ENCODE peak calls at places on chromosomes 13 and 19, in six cellular contexts. One of them, this sample, is unnamed.

GRCh38 chr19:11046608-11047354 is 42.5 kb upstream of the LDLR start:
- DNase-seq in neural progenitor cell: no peak
- DNase-seq in psoas muscle: no peak
- DNase-seq in hepatocyte: no peak
- DNase-seq in cardiac muscle cell: no peak
- DNase-seq in mammary epithelial cell: no peak
- DNase-seq in this sample: no peak

GRCh38 chr13:50222569-50223332 is 207.5 kb downstream of the KCNRG start:
- DNase-seq in mammary epithelial cell: peak; percentile 96
- DNase-seq in psoas muscle: peak; percentile 80
- DNase-seq in cardiac muscle cell: peak; percentile 93
- DNase-seq in hepatocyte: peak; percentile 44
- DNase-seq in neural progenitor cell: no peak
- DNase-seq in this sample: peak; percentile 71

GRCh38 chr13:74839656-74840055 is 642.3 kb downstream of the TBC1D4 start:
- DNase-seq in cardiac muscle cell: peak; percentile 4
- DNase-seq in hepatocyte: no peak
- DNase-seq in psoas muscle: no peak
- DNase-seq in neural progenitor cell: no peak
- DNase-seq in mammary epithelial cell: peak; percentile 42
- DNase-seq in this sample: no peak

GRCh38 chr13:45367358-45367757 is 26.4 kb upstream of the TPT1 start:
- DNase-seq in hepatocyte: peak; percentile 80
- DNase-seq in cardiac muscle cell: peak; percentile 65
- DNase-seq in mammary epithelial cell: peak; percentile 99
- DNase-seq in neural progenitor cell: no peak
- DNase-seq in psoas muscle: peak; percentile 56
- DNase-seq in this sample: no peak

GRCh38 chr19:57803594-57804325 is 11.0 kb downstream of the ZNF552 start:
- DNase-seq in psoas muscle: no peak
- DNase-seq in hepatocyte: peak; percentile 61
- DNase-seq in neural progenitor cell: peak; percentile 95
- DNase-seq in mammary epithelial cell: peak; percentile 67
- DNase-seq in cardiac muscle cell: peak; percentile 92
- DNase-seq in this sample: no peak

GRCh38 chr19:13401388-13401787 is 104.9 kb downstream of the CACNA1A start:
- DNase-seq in neural progenitor cell: no peak
- DNase-seq in mammary epithelial cell: peak; percentile 54
- DNase-seq in cardiac muscle cell: peak; percentile 70
- DNase-seq in hepatocyte: no peak
- DNase-seq in psoas muscle: no peak
- DNase-seq in this sample: no peak

GRCh38 chr19:38949580-38950367 is 19.0 kb downstream of the MRPS12 start:
- DNase-seq in mammary epithelial cell: peak; percentile 54
- DNase-seq in psoas muscle: peak; percentile 87
- DNase-seq in hepatocyte: peak; percentile 92
- DNase-seq in cardiac muscle cell: peak; percentile 92
- DNase-seq in neural progenitor cell: peak; percentile 99
- DNase-seq in this sample: peak; percentile 83

GRCh38 chr13:52158629-52159158 is 703 bp downstream of the NEK3 start:
- DNase-seq in mammary epithelial cell: peak; percentile 16
- DNase-seq in psoas muscle: peak; percentile 27
- DNase-seq in neural progenitor cell: no peak
- DNase-seq in cardiac muscle cell: peak; percentile 51
- DNase-seq in hepatocyte: peak; percentile 58
- DNase-seq in this sample: no peak

GRCh38 chr13:20099319-20099718 is 61.5 kb downstream of the GJA3 start:
- DNase-seq in psoas muscle: no peak
- DNase-seq in cardiac muscle cell: no peak
- DNase-seq in neural progenitor cell: no peak
- DNase-seq in mammary epithelial cell: no peak
- DNase-seq in hepatocyte: no peak
- DNase-seq in this sample: no peak
- H3K4me3 ChIP-seq in psoas muscle: no peak overlapping the region
- H3K4me3 ChIP-seq in cardiac muscle cell: no peak overlapping the region
- H3K4me3 ChIP-seq in neural progenitor cell: no peak overlapping the region
- H3K4me3 ChIP-seq in mammary epithelial cell: no peak overlapping the region
- H3K4me3 ChIP-seq in hepatocyte: no peak overlapping the region
- H3K4me3 ChIP-seq in this sample: no peak overlapping the region

GRCh38 chr19:8251025-8251472 is 41.9 kb downstream of the CERS4 start:
- DNase-seq in neural progenitor cell: no peak
- DNase-seq in mammary epithelial cell: peak; percentile 35
- DNase-seq in hepatocyte: peak; percentile 28
- DNase-seq in cardiac muscle cell: peak; percentile 58
- DNase-seq in psoas muscle: peak; percentile 86
- DNase-seq in this sample: peak; percentile 70
- TF ChIP-seq CTCF in neural progenitor cell: no peak
- TF ChIP-seq CTCF in mammary epithelial cell: no peak
- TF ChIP-seq CTCF in hepatocyte: no peak
- TF ChIP-seq CTCF in cardiac muscle cell: peak; percentile 11
- TF ChIP-seq CTCF in psoas muscle: no peak
- TF ChIP-seq CTCF in this sample: no peak

DNA sequence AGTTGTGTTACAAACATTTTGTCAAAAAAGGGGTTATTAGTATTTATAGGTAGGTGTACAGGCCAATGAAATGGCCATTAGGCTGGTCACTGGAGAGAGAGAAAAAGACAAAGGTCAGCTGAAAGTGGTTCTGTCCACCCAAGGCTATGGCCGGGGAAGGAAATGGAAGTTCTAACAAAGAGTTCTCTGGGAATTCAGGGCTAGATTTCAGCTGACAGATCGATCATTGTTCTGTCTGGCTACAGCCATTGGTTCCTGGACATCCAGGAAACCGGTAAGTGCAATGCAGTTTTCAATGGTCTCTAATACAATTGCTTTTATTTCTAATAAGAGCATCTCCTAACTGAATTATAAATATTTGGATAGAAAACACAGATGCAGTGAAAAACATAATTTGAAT is 42.5 kb downstream of the MBNL2 start:
- DNase-seq in neural progenitor cell: no peak
- DNase-seq in hepatocyte: no peak
- DNase-seq in mammary epithelial cell: no peak
- DNase-seq in psoas muscle: no peak
- DNase-seq in cardiac muscle cell: no peak
- DNase-seq in this sample: no peak
- H3K4me1 ChIP-seq in neural progenitor cell: peaks cover 19% of the 10 kb centered on the region
- H3K4me1 ChIP-seq in hepatocyte: peaks cover 26% of the 10 kb centered on the region
- H3K4me1 ChIP-seq in mammary epithelial cell: peaks cover 41% of the 10 kb centered on the region
- H3K4me1 ChIP-seq in psoas muscle: peaks cover 76% of the 10 kb centered on the region
- H3K4me1 ChIP-seq in cardiac muscle cell: peaks cover 41% of the 10 kb centered on the region
- H3K4me1 ChIP-seq in this sample: peaks cover 29% of the 10 kb centered on the region

GRCh38 chr13:99501135-99501951 is at the start of gene TM9SF2:
- DNase-seq in hepatocyte: peak; percentile 97
- DNase-seq in neural progenitor cell: peak; percentile 97
- DNase-seq in psoas muscle: peak; percentile 98
- DNase-seq in cardiac muscle cell: peak; percentile 98
- DNase-seq in mammary epithelial cell: peak; percentile 97
- DNase-seq in this sample: peak; percentile 96

GRCh38 chr13:99498304-99499161 is 2.7 kb upstream of the TM9SF2 start:
- DNase-seq in cardiac muscle cell: peak; percentile 99
- DNase-seq in psoas muscle: peak; percentile 97
- DNase-seq in mammary epithelial cell: peak; percentile 98
- DNase-seq in neural progenitor cell: peak; percentile 97
- DNase-seq in hepatocyte: peak; percentile 99
- DNase-seq in this sample: peak; percentile 99

GRCh38 chr13:99496322-99497142 is 4.7 kb upstream of the TM9SF2 start:
- DNase-seq in mammary epithelial cell: no peak
- DNase-seq in neural progenitor cell: no peak
- DNase-seq in hepatocyte: no peak
- DNase-seq in cardiac muscle cell: peak; percentile 20
- DNase-seq in psoas muscle: peak; percentile 51
- DNase-seq in this sample: peak; percentile 59

GRCh38 chr13:99500839-99501134 is 485 bp upstream of the TM9SF2 start:
- DNase-seq in psoas muscle: no peak
- DNase-seq in hepatocyte: no peak
- DNase-seq in neural progenitor cell: no peak
- DNase-seq in mammary epithelial cell: no peak
- DNase-seq in cardiac muscle cell: no peak
- DNase-seq in this sample: no peak

GRCh38 chr13:99495478-99496321 is 5.6 kb upstream of the TM9SF2 start:
- DNase-seq in cardiac muscle cell: no peak
- DNase-seq in neural progenitor cell: no peak
- DNase-seq in psoas muscle: no peak
- DNase-seq in hepatocyte: no peak
- DNase-seq in mammary epithelial cell: no peak
- DNase-seq in this sample: no peak
- H3K4me3 ChIP-seq in cardiac muscle cell: no peak overlapping the region
- H3K4me3 ChIP-seq in neural progenitor cell: no peak overlapping the region
- H3K4me3 ChIP-seq in psoas muscle: peak overlapping the region; percentile 71
- H3K4me3 ChIP-seq in hepatocyte: no peak overlapping the region
- H3K4me3 ChIP-seq in mammary epithelial cell: no peak overlapping the region
- H3K4me3 ChIP-seq in this sample: peak overlapping the region; percentile 25